ENCODE peak calls at places on chromosome 13, in nine cellular contexts. One of them, this sample, is unnamed.

GRCh38 chr13:76189882-76190519 is 553.9 kb downstream of the LMO7 start:
- DNase-seq in AG10803: no peak
- DNase-seq in AG04449: no peak
- DNase-seq in Peyer's patch: peak; percentile 34
- DNase-seq in uterus: no peak
- DNase-seq in lower leg skin: no peak
- DNase-seq in cardiac muscle cell: no peak
- DNase-seq in coronary artery: no peak
- DNase-seq in NB4: no peak
- DNase-seq in this sample: no peak

GRCh38 chr13:32415019-32415418 is 12.9 kb downstream of the N4BP2L1 start:
- DNase-seq in AG10803: no peak
- DNase-seq in AG04449: no peak
- DNase-seq in Peyer's patch: no peak
- DNase-seq in uterus: no peak
- DNase-seq in lower leg skin: no peak
- DNase-seq in cardiac muscle cell: no peak
- DNase-seq in coronary artery: no peak
- DNase-seq in NB4: peak; percentile 67
- DNase-seq in this sample: no peak

GRCh38 chr13:100987993-100988392 is 313.4 kb upstream of the TMTC4 start:
- DNase-seq in AG10803: peak; percentile 36
- DNase-seq in AG04449: peak; percentile 5
- DNase-seq in Peyer's patch: no peak
- DNase-seq in uterus: no peak
- DNase-seq in lower leg skin: no peak
- DNase-seq in cardiac muscle cell: peak; percentile 6
- DNase-seq in coronary artery: no peak
- DNase-seq in NB4: no peak
- DNase-seq in this sample: no peak

GRCh38 chr13:99086149-99086868 is 108.4 kb upstream of the DOCK9 start:
- DNase-seq in AG10803: peak; percentile 41
- DNase-seq in AG04449: no peak
- DNase-seq in Peyer's patch: peak; percentile 83
- DNase-seq in uterus: peak; percentile 42
- DNase-seq in lower leg skin: peak; percentile 91
- DNase-seq in cardiac muscle cell: peak; percentile 77
- DNase-seq in coronary artery: peak; percentile 76
- DNase-seq in NB4: peak; percentile 67
- DNase-seq in this sample: peak; percentile 58

GRCh38 chr13:32023096-32023495 is 8.5 kb upstream of the FRY start:
- DNase-seq in AG10803: no peak
- DNase-seq in AG04449: no peak
- DNase-seq in Peyer's patch: no peak
- DNase-seq in uterus: no peak
- DNase-seq in lower leg skin: no peak
- DNase-seq in cardiac muscle cell: no peak
- DNase-seq in coronary artery: no peak
- DNase-seq in NB4: no peak
- DNase-seq in this sample: no peak

GRCh38 chr13:25744176-25744575 is 307.6 kb downstream of the SHISA2 start:
- DNase-seq in AG10803: no peak
- DNase-seq in AG04449: no peak
- DNase-seq in Peyer's patch: no peak
- DNase-seq in uterus: no peak
- DNase-seq in lower leg skin: no peak
- DNase-seq in cardiac muscle cell: no peak
- DNase-seq in coronary artery: no peak
- DNase-seq in NB4: no peak
- DNase-seq in this sample: no peak

GRCh38 chr13:113763254-113763653 is 4.2 kb downstream of the TMEM255B start:
- DNase-seq in AG10803: no peak
- DNase-seq in AG04449: no peak
- DNase-seq in Peyer's patch: peak; percentile 2
- DNase-seq in uterus: no peak
- DNase-seq in lower leg skin: peak; percentile 68
- DNase-seq in cardiac muscle cell: no peak
- DNase-seq in coronary artery: no peak
- DNase-seq in NB4: no peak
- DNase-seq in this sample: no peak

GRCh38 chr13:49495783-49496762 is at the start of gene PHF11:
- DNase-seq in AG10803: peak; percentile 78
- DNase-seq in AG04449: no peak
- DNase-seq in Peyer's patch: peak; percentile 89
- DNase-seq in uterus: peak; percentile 74
- DNase-seq in lower leg skin: peak; percentile 96
- DNase-seq in cardiac muscle cell: peak; percentile 64
- DNase-seq in coronary artery: peak; percentile 89
- DNase-seq in NB4: peak; percentile 89
- DNase-seq in this sample: peak; percentile 79

GRCh38 chr13:94333131-94333820 is 146.2 kb downstream of the DCT start:
- DNase-seq in AG10803: no peak
- DNase-seq in AG04449: no peak
- DNase-seq in Peyer's patch: no peak
- DNase-seq in uterus: no peak
- DNase-seq in lower leg skin: no peak
- DNase-seq in cardiac muscle cell: no peak
- DNase-seq in coronary artery: no peak
- DNase-seq in NB4: no peak
- DNase-seq in this sample: no peak

GRCh38 chr13:94331281-94331680 is 148.2 kb downstream of the DCT start:
- DNase-seq in AG10803: no peak
- DNase-seq in AG04449: no peak
- DNase-seq in Peyer's patch: no peak
- DNase-seq in uterus: no peak
- DNase-seq in lower leg skin: no peak
- DNase-seq in cardiac muscle cell: no peak
- DNase-seq in coronary artery: no peak
- DNase-seq in NB4: no peak
- DNase-seq in this sample: no peak

GRCh38 chr13:94330552-94331071 is 148.9 kb downstream of the DCT start:
- DNase-seq in AG10803: no peak
- DNase-seq in AG04449: no peak
- DNase-seq in Peyer's patch: no peak
- DNase-seq in uterus: no peak
- DNase-seq in lower leg skin: no peak
- DNase-seq in cardiac muscle cell: no peak
- DNase-seq in coronary artery: no peak
- DNase-seq in NB4: no peak
- DNase-seq in this sample: no peak

GRCh38 chr13:94329754-94330551 is 149.5 kb downstream of the DCT start:
- DNase-seq in AG10803: peak; percentile 89
- DNase-seq in AG04449: peak; percentile 80
- DNase-seq in Peyer's patch: no peak
- DNase-seq in uterus: peak; percentile 41
- DNase-seq in lower leg skin: no peak
- DNase-seq in cardiac muscle cell: no peak
- DNase-seq in coronary artery: no peak
- DNase-seq in NB4: peak; percentile 67
- DNase-seq in this sample: no peak

DNA sequence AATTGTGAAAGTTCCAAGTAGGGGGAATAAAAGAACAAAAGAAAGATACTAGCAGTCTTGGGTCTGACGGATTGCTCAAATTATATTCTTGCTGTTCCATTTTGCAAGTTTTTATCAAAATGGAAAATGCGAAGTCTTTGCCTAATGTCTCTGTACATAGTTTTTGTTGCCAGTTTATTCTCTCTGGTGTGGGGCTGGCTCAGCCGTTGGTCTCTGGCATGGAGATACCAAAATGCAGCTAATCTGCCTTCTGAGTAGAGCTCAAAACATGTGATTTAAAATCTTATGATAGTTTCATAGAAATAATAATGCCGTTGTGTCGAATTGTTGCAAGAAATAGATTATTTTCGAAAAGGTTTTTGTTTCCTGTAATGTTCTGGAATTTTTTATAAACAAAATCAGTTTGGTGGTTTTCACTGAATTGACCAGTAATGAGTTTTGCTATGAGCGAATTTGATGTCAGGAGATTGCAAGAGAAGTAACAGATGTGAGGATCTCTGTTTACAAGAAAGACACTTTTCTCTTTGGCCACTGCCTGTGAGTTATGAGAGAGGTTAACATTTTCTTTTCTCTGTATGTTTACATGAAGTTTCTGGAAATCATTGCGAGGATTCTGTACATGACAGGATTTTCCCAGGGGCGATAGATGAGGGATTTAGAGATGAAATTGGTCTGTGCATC is 147.0 kb downstream of the DCT start:
- DNase-seq in AG10803: no peak
- DNase-seq in AG04449: no peak
- DNase-seq in Peyer's patch: no peak
- DNase-seq in uterus: no peak
- DNase-seq in lower leg skin: no peak
- DNase-seq in cardiac muscle cell: no peak
- DNase-seq in coronary artery: no peak
- DNase-seq in NB4: no peak
- DNase-seq in this sample: no peak
- H3K4me3 ChIP-seq in AG10803: no peak overlapping the region
- H3K4me3 ChIP-seq in AG04449: no peak overlapping the region
- H3K4me3 ChIP-seq in Peyer's patch: no peak overlapping the region
- H3K4me3 ChIP-seq in uterus: no peak overlapping the region
- H3K4me3 ChIP-seq in lower leg skin: no peak overlapping the region
- H3K4me3 ChIP-seq in cardiac muscle cell: no peak overlapping the region
- H3K4me3 ChIP-seq in coronary artery: no peak overlapping the region
- H3K4me3 ChIP-seq in NB4: no peak overlapping the region
- H3K4me3 ChIP-seq in this sample: no peak overlapping the region

GRCh38 chr13:69793803-69794453 is 313.7 kb upstream of the ATXN8OS start:
- DNase-seq in AG10803: no peak
- DNase-seq in AG04449: no peak
- DNase-seq in Peyer's patch: no peak
- DNase-seq in uterus: no peak
- DNase-seq in lower leg skin: no peak
- DNase-seq in cardiac muscle cell: no peak
- DNase-seq in coronary artery: no peak
- DNase-seq in NB4: no peak
- DNase-seq in this sample: no peak

DNA sequence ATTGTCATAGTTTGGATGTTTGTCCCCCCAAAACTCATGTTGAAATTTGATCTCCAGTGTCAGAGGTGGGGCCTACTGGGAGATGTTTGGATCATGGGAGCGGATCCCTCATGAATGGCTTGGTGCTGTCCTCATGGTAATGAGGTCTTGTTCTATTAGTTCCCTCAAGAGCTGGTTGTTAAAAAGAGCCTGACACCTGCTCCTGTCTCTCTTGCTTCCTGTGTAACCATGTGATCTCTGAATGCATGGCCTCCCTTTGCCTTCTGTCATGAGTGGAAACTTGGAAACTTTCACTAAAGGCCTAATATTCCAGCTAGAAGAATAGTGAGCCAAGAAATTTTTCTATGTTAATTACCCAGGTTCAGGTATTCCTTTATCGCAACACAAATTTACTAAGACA is 311.4 kb upstream of the ATXN8OS start:
- DNase-seq in AG10803: no peak
- DNase-seq in AG04449: no peak
- DNase-seq in Peyer's patch: no peak
- DNase-seq in uterus: no peak
- DNase-seq in lower leg skin: no peak
- DNase-seq in cardiac muscle cell: no peak
- DNase-seq in coronary artery: no peak
- DNase-seq in NB4: no peak
- DNase-seq in this sample: no peak
- H3K4me3 ChIP-seq in AG10803: no peak overlapping the region
- H3K4me3 ChIP-seq in AG04449: no peak overlapping the region
- H3K4me3 ChIP-seq in Peyer's patch: no peak overlapping the region
- H3K4me3 ChIP-seq in uterus: no peak overlapping the region
- H3K4me3 ChIP-seq in lower leg skin: no peak overlapping the region
- H3K4me3 ChIP-seq in cardiac muscle cell: no peak overlapping the region
- H3K4me3 ChIP-seq in coronary artery: no peak overlapping the region
- H3K4me3 ChIP-seq in NB4: no peak overlapping the region
- H3K4me3 ChIP-seq in this sample: no peak overlapping the region

GRCh38 chr13:94549241-94550029 is 46.5 kb downstream of the TGDS start:
- DNase-seq in AG10803: peak; percentile 98
- DNase-seq in AG04449: peak; percentile 84
- DNase-seq in Peyer's patch: peak; percentile 88
- DNase-seq in uterus: peak; percentile 95
- DNase-seq in lower leg skin: peak; percentile 98
- DNase-seq in cardiac muscle cell: peak; percentile 93
- DNase-seq in coronary artery: peak; percentile 95
- DNase-seq in NB4: peak; percentile 96
- DNase-seq in this sample: peak; percentile 91

GRCh38 chr13:94548382-94549240 is 47.3 kb downstream of the TGDS start:
- DNase-seq in AG10803: peak; percentile 45
- DNase-seq in AG04449: no peak
- DNase-seq in Peyer's patch: peak; percentile 65
- DNase-seq in uterus: peak; percentile 39
- DNase-seq in lower leg skin: peak; percentile 88
- DNase-seq in cardiac muscle cell: peak; percentile 61
- DNase-seq in coronary artery: peak; percentile 77
- DNase-seq in NB4: no peak
- DNase-seq in this sample: peak; percentile 35

GRCh38 chr13:94552095-94552494 is 43.9 kb downstream of the TGDS start:
- DNase-seq in AG10803: no peak
- DNase-seq in AG04449: no peak
- DNase-seq in Peyer's patch: no peak
- DNase-seq in uterus: no peak
- DNase-seq in lower leg skin: no peak
- DNase-seq in cardiac muscle cell: no peak
- DNase-seq in coronary artery: no peak
- DNase-seq in NB4: no peak
- DNase-seq in this sample: no peak

GRCh38 chr13:94553766-94554165 is 42.2 kb downstream of the TGDS start:
- DNase-seq in AG10803: no peak
- DNase-seq in AG04449: no peak
- DNase-seq in Peyer's patch: no peak
- DNase-seq in uterus: no peak
- DNase-seq in lower leg skin: no peak
- DNase-seq in cardiac muscle cell: no peak
- DNase-seq in coronary artery: no peak
- DNase-seq in NB4: no peak
- DNase-seq in this sample: no peak

DNA sequence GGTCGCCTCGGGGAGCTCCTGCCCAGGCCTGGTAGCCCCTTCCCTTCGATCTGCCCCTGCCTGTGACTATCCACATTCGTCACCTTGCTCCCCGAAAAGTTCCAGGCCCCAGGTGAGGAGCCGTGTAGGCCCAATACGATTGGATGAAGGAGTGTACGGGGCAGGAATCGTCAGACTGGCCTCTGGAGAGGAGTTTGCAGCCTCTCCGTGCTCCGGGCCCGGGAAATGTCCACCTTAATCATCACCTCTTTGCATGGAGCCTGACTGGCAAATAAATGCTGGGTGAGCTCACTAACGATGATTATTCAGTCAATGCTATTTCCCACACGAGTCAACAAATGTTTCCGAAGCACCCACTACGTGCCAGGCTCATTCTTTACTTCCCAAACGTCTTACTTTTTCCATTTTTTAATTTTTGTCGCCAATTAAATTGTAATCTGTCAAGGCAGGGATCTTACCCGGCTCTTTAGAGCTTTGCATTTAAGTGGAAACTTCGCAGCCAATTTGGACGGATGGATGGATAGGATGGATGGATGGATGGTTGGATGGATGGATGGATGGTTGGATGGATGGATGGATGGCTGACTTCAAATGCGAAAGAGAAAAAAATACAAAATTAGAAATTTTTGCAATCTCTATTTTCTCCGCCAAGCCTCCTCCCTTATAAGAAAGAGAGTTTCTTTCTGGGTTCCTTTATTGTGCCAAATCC is 45.8 kb downstream of the TGDS start:
- DNase-seq in AG10803: peak; percentile 49
- DNase-seq in AG04449: no peak
- DNase-seq in Peyer's patch: no peak
- DNase-seq in uterus: peak; percentile 49
- DNase-seq in lower leg skin: no peak
- DNase-seq in cardiac muscle cell: no peak
- DNase-seq in coronary artery: no peak
- DNase-seq in NB4: no peak
- DNase-seq in this sample: no peak
- H3K4me3 ChIP-seq in AG10803: peak overlapping the region; percentile 83
- H3K4me3 ChIP-seq in AG04449: peak overlapping the region; percentile 77
- H3K4me3 ChIP-seq in Peyer's patch: peak overlapping the region; percentile 66
- H3K4me3 ChIP-seq in uterus: peak overlapping the region; percentile 55
- H3K4me3 ChIP-seq in lower leg skin: peak overlapping the region; percentile 38
- H3K4me3 ChIP-seq in cardiac muscle cell: peak overlapping the region; percentile 56
- H3K4me3 ChIP-seq in coronary artery: peak overlapping the region; percentile 89
- H3K4me3 ChIP-seq in NB4: peak overlapping the region; percentile 67
- H3K4me3 ChIP-seq in this sample: peak overlapping the region; percentile 65

GRCh38 chr13:110869805-110870706 is 44.8 kb downstream of the ANKRD10 start:
- DNase-seq in AG10803: peak; percentile 98
- DNase-seq in AG04449: peak; percentile 96
- DNase-seq in Peyer's patch: peak; percentile 62
- DNase-seq in uterus: peak; percentile 98
- DNase-seq in lower leg skin: peak; percentile 92
- DNase-seq in cardiac muscle cell: peak; percentile 36
- DNase-seq in coronary artery: peak; percentile 99
- DNase-seq in NB4: peak; percentile 87
- DNase-seq in this sample: peak; percentile 64
- H3K4me3 ChIP-seq in AG10803: peak overlapping the region; percentile 52
- H3K4me3 ChIP-seq in AG04449: peak overlapping the region; percentile 45
- H3K4me3 ChIP-seq in Peyer's patch: peak overlapping the region; percentile 23
- H3K4me3 ChIP-seq in uterus: peak overlapping the region; percentile 4
- H3K4me3 ChIP-seq in lower leg skin: no peak overlapping the region
- H3K4me3 ChIP-seq in cardiac muscle cell: no peak overlapping the region
- H3K4me3 ChIP-seq in coronary artery: peak overlapping the region; percentile 59
- H3K4me3 ChIP-seq in NB4: peak overlapping the region; percentile 27
- H3K4me3 ChIP-seq in this sample: peak overlapping the region; percentile 51

This sample was measured in heart right ventricle.